ENCODE peak calls at places on chromosome 16, in ten cellular contexts. D is GM19239, C is right lobe of liver, M is EH, V is neuronal stem cell, T is skeletal muscle cell, Z is kidney glomerular epithelial cell, P is NCI-H1417 treated with DMSO at 0.1 percent for 48 hours, N is fibroblast of pulmonary artery, W is smooth muscle cell of the brain vasculature. E is an unnamed sample.

GRCh38 chr16:85201566-85201965 is 89.3 kb upstream of the CIBAR2 start:
- DNase-seq in D (no peak), C (no peak), M (no peak), V (no peak), T (no peak), Z (no peak), P (no peak), N (no peak), W (no peak), E (no peak)

GRCh38 chr16:68756250-68757051 is 19.4 kb downstream of the CDH1 start:
- DNase-seq in D (no peak), C (no peak), M (no peak), V (no peak), T (no peak), Z (peak), P (no peak), N (no peak), W (no peak), E (no peak)

GRCh38 chr16:80923356-80923755 is 83.3 kb downstream of the CMC2 start:
- DNase-seq in D (no peak), C (no peak), M (no peak), V (no peak), T (no peak), Z (no peak), P (no peak), N (no peak), W (no peak), E (no peak)

GRCh38 chr16:8505327-8505991 is 84.9 kb downstream of the TMEM114 start:
- DNase-seq in D (no peak), C (no peak), M (no peak), V (no peak), T (no peak), Z (no peak), P (no peak), N (no peak), W (no peak), E (no peak)

GRCh38 chr16:57299719-57300386 is 15.4 kb upstream of the PLLP start:
- DNase-seq in D (peak), C (peak), M (peak), V (peak), T (peak), Z (peak), P (peak), N (peak), W (peak), E (peak)

GRCh38 chr16:8924214-8924613 is 39.5 kb downstream of the USP7 start:
- DNase-seq in D (no peak), C (peak), M (no peak), V (no peak), T (no peak), Z (no peak), P (no peak), N (no peak), W (no peak), E (no peak)

GRCh38 chr16:19524866-19525723 is 1.4 kb downstream of the CCP110 start:
- DNase-seq in D (no peak), C (no peak), M (peak), V (peak), T (no peak), Z (no peak), P (peak), N (no peak), W (no peak), E (no peak)

GRCh38 chr16:88352261-88353200 is 30.2 kb upstream of the ZNF469 start:
- DNase-seq in D (no peak), C (no peak), M (peak), V (no peak), T (no peak), Z (no peak), P (no peak), N (no peak), W (no peak), E (no peak)

GRCh38 chr16:68013440-68013839 is 2.3 kb downstream of the DPEP2NB start:
- DNase-seq in D (no peak), C (no peak), M (no peak), V (no peak), T (no peak), Z (no peak), P (no peak), N (peak), W (no peak), E (no peak)

GRCh38 chr16:83779881-83780280 is 27.9 kb upstream of the HSBP1 start:
- DNase-seq in D (no peak), C (no peak), M (peak), V (no peak), T (peak), Z (peak), P (no peak), N (peak), W (no peak), E (no peak)

GRCh38 chr16:8935989-8936388 is 27.7 kb downstream of the USP7 start:
- DNase-seq in D (no peak), C (no peak), M (no peak), V (no peak), T (no peak), Z (no peak), P (no peak), N (no peak), W (no peak), E (no peak)

GRCh38 chr16:80974649-80975376 is 31.9 kb downstream of the CMC2 start:
- DNase-seq in D (no peak), C (peak), M (peak), V (no peak), T (no peak), Z (no peak), P (no peak), N (peak), W (no peak), E (no peak)

GRCh38 chr16:59878479-59878878 is 1144.4 kb upstream of the GOT2 start:
- DNase-seq in D (no peak), C (no peak), M (peak), V (no peak), T (peak), Z (no peak), P (no peak), N (peak), W (no peak), E (no peak)

GRCh38 chr16:67236551-67237395 is 9.8 kb downstream of the TMEM208 start:
- DNase-seq in D (peak), C (peak), M (peak), V (no peak), T (no peak), Z (no peak), P (no peak), N (peak), W (no peak), E (no peak)

GRCh38 chr16:67399218-67399733 is 6.0 kb upstream of the TPPP3 start:
- DNase-seq in D (peak), C (no peak), M (no peak), V (peak), T (no peak), Z (peak), P (no peak), N (no peak), W (no peak), E (no peak)

GRCh38 chr16:60419859-60420258 is 1616.4 kb downstream of the CDH8 start:
- DNase-seq in D (no peak), C (no peak), M (no peak), V (no peak), T (no peak), Z (no peak), P (no peak), N (no peak), W (no peak), E (no peak)

GRCh38 chr16:52068447-52069074 is 478.4 kb downstream of the TOX3 start:
- DNase-seq in D (no peak), C (peak), M (no peak), V (peak), T (no peak), Z (peak), P (peak), N (peak), W (no peak), E (no peak)

GRCh38 chr16:28587386-28587785 is 9.5 kb downstream of the SULT1A2 start:
- DNase-seq in D (no peak), C (no peak), M (peak), V (no peak), T (no peak), Z (no peak), P (no peak), N (no peak), W (no peak), E (no peak)

GRCh38 chr16:48105456-48105855 is 50.3 kb downstream of the ABCC12 start:
- DNase-seq in D (no peak), C (no peak), M (no peak), V (no peak), T (no peak), Z (no peak), P (no peak), N (no peak), W (no peak), E (no peak)

GRCh38 chr16:85394511-85395206 is 218.5 kb upstream of the GSE1 start:
- DNase-seq in D (no peak), C (peak), M (no peak), V (no peak), T (no peak), Z (no peak), P (no peak), N (no peak), W (no peak), E (no peak)

GRCh38 chr16:1706386-1707192 is 594 bp downstream of the MAPK8IP3 start:
- DNase-seq in D (peak), C (peak), M (peak), V (no peak), T (no peak), Z (peak), P (no peak), N (peak), W (no peak), E (no peak)

GRCh38 chr16:74743668-74744299 is 30.8 kb downstream of the FA2H start:
- DNase-seq in D (no peak), C (peak), M (peak), V (no peak), T (peak), Z (peak), P (no peak), N (peak), W (no peak), E (peak)

E was measured in epithelial cell of proximal tubule.